ENCODE peak calls at places on chromosomes 12 and 14, in eight cellular contexts. P, Q, Y, M, T, W, B and G are unnamed samples.

GRCh38 chr14:37594238-37594915 is 672 bp downstream of the FOXA1 start:
- DNase-seq in M (peak; percentile 74), B (peak; percentile 64), W (peak; percentile 91), T (peak; percentile 34), Q (peak; percentile 40), P (no peak), Y (peak; percentile 79), G (peak; percentile 82)

GRCh38 chr14:94921870-94922585 is 152.1 kb upstream of the GSC start:
- DNase-seq in T (peak; percentile 36), M (no peak), B (no peak), P (no peak), W (peak; percentile 50), Q (no peak), Y (no peak), G (no peak)

GRCh38 chr12:10559241-10559640 is 53.6 kb downstream of the EIF2S3B start:
- DNase-seq in B (no peak), W (no peak), T (no peak), P (no peak), Y (no peak), M (no peak), Q (no peak), G (no peak)

GRCh38 chr14:88030079-88030478 is 25.1 kb downstream of the GPR65 start:
- DNase-seq in Q (no peak), M (no peak), W (no peak), P (no peak), T (no peak), B (no peak), Y (no peak), G (no peak)

GRCh38 chr12:52245259-52245961 is 12.4 kb downstream of the KRT7 start:
- DNase-seq in M (no peak), B (no peak), Y (peak; percentile 61), W (no peak), P (no peak), Q (no peak), T (no peak), G (no peak)

GRCh38 chr12:113298472-113298817 is 36.5 kb downstream of the SLC8B1 start:
- DNase-seq in W (no peak), Y (no peak), T (no peak), P (no peak), B (no peak), Q (no peak), M (no peak), G (no peak)

GRCh38 chr12:70415987-70416386 is 49.9 kb downstream of the KCNMB4 start:
- DNase-seq in W (no peak), M (peak; percentile 86), Y (no peak), B (no peak), P (no peak), T (no peak), Q (no peak), G (no peak)

GRCh38 chr14:69682607-69683263 is 71.3 kb downstream of the SUSD6 start:
- DNase-seq in T (no peak), P (no peak), W (no peak), M (peak; percentile 26), B (no peak), Y (no peak), Q (no peak), G (no peak)

GRCh38 chr14:81350344-81351096 is 49.6 kb downstream of the STON2 start:
- DNase-seq in P (no peak), B (peak; percentile 59), Y (no peak), T (no peak), Q (no peak), M (no peak), W (no peak), G (no peak)

GRCh38 chr12:27682534-27682933 is 13.7 kb upstream of the REP15 start:
- DNase-seq in B (peak; percentile 25), P (no peak), Y (no peak), Q (no peak), W (no peak), M (no peak), T (no peak), G (no peak)

GRCh38 chr12:117043598-117043901 is 55.7 kb downstream of the TESC start:
- DNase-seq in M (no peak), W (no peak), Y (no peak), T (no peak), Q (no peak), B (no peak), P (no peak), G (no peak)

GRCh38 chr12:121576851-121577391 is 3.9 kb downstream of the KDM2B start:
- DNase-seq in B (peak; percentile 90), T (no peak), M (no peak), W (peak; percentile 75), Y (peak; percentile 18), Q (peak; percentile 79), P (no peak), G (no peak)

GRCh38 chr14:19801118-19801464 is 2.5 kb upstream of the OR4N2 start:
- DNase-seq in W (no peak), T (no peak), P (no peak), Q (no peak), B (no peak), Y (no peak), M (no peak), G (no peak)

GRCh38 chr12:119249441-119249840 is 70.7 kb downstream of the HSPB8 start:
- DNase-seq in Y (no peak), M (no peak), T (no peak), B (no peak), Q (no peak), W (no peak), P (no peak), G (no peak)

GRCh38 chr14:71103662-71104484 is 196.6 kb downstream of the PCNX1 start:
- DNase-seq in P (no peak), M (peak; percentile 33), Q (no peak), Y (no peak), W (peak; percentile 72), B (peak; percentile 59), T (peak; percentile 12), G (no peak)

GRCh38 chr12:39102474-39103209 is 197.3 kb upstream of the CPNE8 start:
- DNase-seq in M (no peak), Q (peak; percentile 71), P (no peak), T (no peak), W (no peak), Y (no peak), B (peak; percentile 91), G (no peak)

GRCh38 chr12:39105111-39105510 is 199.7 kb upstream of the CPNE8 start:
- DNase-seq in Q (no peak), M (no peak), P (no peak), W (no peak), Y (no peak), B (peak; percentile 96), T (no peak), G (no peak)

DNA sequence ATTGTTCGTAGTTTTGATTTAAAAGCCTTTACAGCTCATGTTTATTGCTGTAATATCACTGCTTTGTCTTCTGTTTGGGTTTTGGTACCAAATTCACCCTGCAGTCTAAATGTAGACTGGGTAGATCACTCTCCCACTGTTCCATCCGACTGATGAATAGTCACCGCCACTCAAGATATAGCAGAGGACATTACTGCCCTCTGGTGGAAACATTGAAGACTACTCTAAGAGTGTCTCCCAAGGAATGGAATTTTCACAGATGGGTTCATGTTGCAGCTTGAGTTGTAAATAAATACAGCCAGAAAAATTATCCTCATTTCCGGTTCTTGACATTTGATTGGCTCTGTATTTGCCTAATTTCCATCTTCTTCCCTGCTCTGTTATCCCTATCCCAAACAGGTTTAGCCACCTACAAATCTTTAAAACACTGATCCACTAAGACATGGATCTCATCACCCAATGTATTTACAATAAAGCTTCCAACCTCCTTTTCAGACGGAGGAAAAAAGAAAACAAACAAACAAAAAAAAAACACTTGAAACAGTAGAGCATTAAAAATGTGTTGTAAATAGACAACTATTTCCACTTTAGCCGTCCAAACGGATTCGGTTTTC is 198.3 kb upstream of the CPNE8 start:
- DNase-seq in W (peak; percentile 83), Q (peak; percentile 40), P (no peak), Y (peak; percentile 2), B (peak; percentile 57), T (peak; percentile 33), M (peak; percentile 59), G (no peak)
- TF ChIP-seq CTCF in W (peak; percentile 83), Q (peak; percentile 86), P (peak; percentile 59), Y (peak; percentile 58), B (peak; percentile 29), T (peak; percentile 68), M (peak; percentile 82), G (no peak)

GRCh38 chr12:123472438-123472849 is 14.5 kb downstream of the SNRNP35 start:
- DNase-seq in Y (no peak), Q (no peak), M (no peak), P (no peak), W (no peak), T (no peak), B (no peak), G (no peak)
- H3K4me1 ChIP-seq in Y (peaks cover 64% of the 10 kb centered on the region), Q (no peaks in the 10 kb centered on the region), M (no peaks in the 10 kb centered on the region), P (no peaks in the 10 kb centered on the region), W (no peaks in the 10 kb centered on the region), T (peaks cover 6% of the 10 kb centered on the region), B (peaks cover 4% of the 10 kb centered on the region), G (no peaks in the 10 kb centered on the region)

GRCh38 chr14:72889366-72889765 is 4.5 kb downstream of the DPF3 start:
- DNase-seq in M (peak; percentile 15), T (no peak), Q (no peak), P (no peak), W (no peak), B (no peak), Y (no peak), G (no peak)

GRCh38 chr14:72888202-72888601 is 5.7 kb downstream of the DPF3 start:
- DNase-seq in W (peak; percentile 33), B (no peak), Y (no peak), P (no peak), M (no peak), Q (no peak), T (no peak), G (no peak)

GRCh38 chr14:72887514-72887913 is 6.4 kb downstream of the DPF3 start:
- DNase-seq in T (no peak), B (no peak), M (no peak), Q (no peak), W (no peak), P (no peak), Y (no peak), G (no peak)

GRCh38 chr14:72891666-72892102 is 2.2 kb downstream of the DPF3 start:
- DNase-seq in B (no peak), W (peak; percentile 69), P (no peak), T (no peak), M (no peak), Q (no peak), Y (no peak), G (no peak)

DNA sequence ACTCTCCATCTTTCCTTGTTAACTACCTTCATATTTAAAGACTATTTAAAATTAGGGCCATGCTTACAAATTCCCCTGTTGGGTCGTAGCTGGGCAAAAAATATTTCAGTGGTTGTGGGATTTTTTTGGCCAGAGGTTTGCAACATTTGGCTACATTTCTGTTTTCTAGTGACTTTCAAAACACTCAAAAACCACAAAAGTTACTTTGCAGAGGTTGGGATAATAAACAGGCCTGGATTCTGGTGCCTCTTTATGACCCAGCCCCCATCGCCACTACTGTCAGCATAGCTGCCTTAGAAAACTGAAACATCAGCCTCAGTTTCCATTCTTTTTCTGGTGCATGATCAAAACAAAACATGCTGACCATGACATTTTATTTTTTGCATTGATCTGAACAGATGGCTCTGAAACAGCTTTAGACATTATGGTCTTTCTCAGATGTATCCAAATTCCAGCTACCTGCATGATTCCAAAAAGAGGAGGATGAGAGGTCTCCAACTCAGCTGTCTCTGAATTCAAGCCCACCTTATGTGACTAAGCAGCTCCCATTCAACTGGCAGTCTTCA is 5.2 kb downstream of the DPF3 start:
- DNase-seq in B (peak; percentile 48), P (no peak), Y (no peak), M (peak; percentile 44), W (no peak), T (no peak), Q (no peak), G (no peak)
- H3K27me3 ChIP-seq in B (no peaks in the 10 kb centered on the region), P (no peaks in the 10 kb centered on the region), Y (no peaks in the 10 kb centered on the region), M (no peaks in the 10 kb centered on the region), W (no peaks in the 10 kb centered on the region), T (peaks cover 6% of the 10 kb centered on the region), Q (peaks cover 61% of the 10 kb centered on the region), G (peaks cover 76% of the 10 kb centered on the region)

GRCh38 chr12:91482231-91482630 is 299.6 kb upstream of the DCN start:
- DNase-seq in Q (no peak), B (no peak), M (no peak), T (no peak), Y (no peak), W (no peak), P (no peak), G (no peak)
- TF ChIP-seq CTCF in Q (no peak), B (no peak), M (no peak), T (no peak), Y (no peak), W (no peak), P (no peak), G (no peak)